ENCODE peak calls at places on chromosome 19, in four cellular contexts. D is NCI-H2227 treated with DMSO at 0.1 percent for 48 hours; S is stimulated activated CD4-positive, alpha-beta T cell treated with anti-CD3 and anti-CD28 coated beads, Interleukin-12 subunit alpha, Interleukin-12 subunit beta, amount 100 ng/mL, for 4 hours; X is smooth muscle cell of the brain vasculature. I is an unnamed sample.

GRCh38 chr19:40642062-40642706 is 41.0 kb downstream of the LTBP4 start:
- DNase-seq in X (no peak), S (no peak), D (no peak), I (no peak)

GRCh38 chr19:58409010-58409790 is 751 bp downstream of the ZNF584 start:
- DNase-seq in D (peak), X (no peak), S (no peak), I (peak)

GRCh38 chr19:42269518-42270345 is 680 bp downstream of the CIC start:
- DNase-seq in X (no peak), D (no peak), S (no peak), I (no peak)

GRCh38 chr19:32387701-32388392 is 17.7 kb upstream of the DPY19L3 start:
- DNase-seq in X (no peak), D (no peak), S (no peak), I (no peak)

GRCh38 chr19:43432866-43433673 is 18.4 kb downstream of the TEX101 start:
- DNase-seq in X (no peak), S (peak), D (no peak), I (peak)

GRCh38 chr19:17659996-17660395 is 28.2 kb downstream of the UNC13A start:
- DNase-seq in S (no peak), D (peak), X (no peak), I (no peak)

GRCh38 chr19:4971424-4971793 is 2.5 kb downstream of the KDM4B start:
- DNase-seq in S (peak), D (no peak), X (no peak), I (peak)

GRCh38 chr19:43759515-43759914 is 4.8 kb upstream of the SMG9 start:
- DNase-seq in D (peak), S (no peak), X (peak), I (no peak)

GRCh38 chr19:58577581-58578429 is 4.7 kb upstream of the MZF1 start:
- DNase-seq in D (no peak), S (no peak), X (no peak), I (no peak)

GRCh38 chr19:13262450-13262849 is 112.2 kb downstream of the IER2 start:
- DNase-seq in X (no peak), S (no peak), D (no peak), I (peak)